ENCODE peak calls at places on chromosomes 6 and 20, in eight cellular contexts. M is ovary, D is heart left ventricle, P is dorsolateral prefrontal cortex, K is left ventricle myocardium inferior, R is H1, E is K562, X is breast epithelium. A is an unnamed sample.

GRCh38 chr20:44211177-44212039 is 837 bp upstream of the OSER1 start:
- DNase-seq in M (no peak), K (no peak), X (no peak), R (no peak), P (peak; percentile 38), E (no peak), D (no peak), A (no peak)

GRCh38 chr6:153002613-153003293 is at the start of gene MTRF1L:
- DNase-seq in P (peak; percentile 90), R (peak; percentile 90), X (peak; percentile 82), E (peak; percentile 94), D (peak; percentile 95), M (peak; percentile 96), K (peak; percentile 94), A (peak; percentile 77)

GRCh38 chr6:125913864-125914351 is 42.7 kb upstream of the HINT3 start:
- DNase-seq in K (no peak), D (no peak), P (no peak), E (no peak), R (no peak), X (no peak), M (no peak), A (peak; percentile 98)

GRCh38 chr6:31836676-31837611 is 9.4 kb downstream of the HSPA1B start:
- DNase-seq in R (no peak), E (peak; percentile 69), X (no peak), D (no peak), M (no peak), P (no peak), K (no peak), A (no peak)

GRCh38 chr6:26175428-26176181 is 88.4 kb downstream of the HFE start:
- DNase-seq in P (no peak), K (no peak), M (no peak), R (peak; percentile 54), X (no peak), D (no peak), E (peak; percentile 60), A (no peak)

GRCh38 chr6:14175031-14175430 is 57.5 kb downstream of the CD83 start:
- DNase-seq in M (no peak), D (no peak), K (no peak), X (no peak), R (no peak), P (no peak), E (no peak), A (no peak)

GRCh38 chr6:153108320-153108719 is 22.8 kb downstream of the RGS17 start:
- DNase-seq in E (no peak), K (no peak), R (no peak), D (no peak), M (no peak), P (no peak), X (no peak), A (no peak)

GRCh38 chr6:150070236-150070860 is 1.4 kb upstream of the ULBP3 start:
- DNase-seq in R (no peak), D (no peak), M (no peak), P (no peak), X (no peak), E (no peak), K (no peak), A (no peak)

GRCh38 chr6:124962617-124963415 is 579 bp downstream of the RNF217 start:
- DNase-seq in X (peak; percentile 45), E (peak; percentile 55), D (peak; percentile 52), M (peak; percentile 72), P (peak; percentile 34), R (peak; percentile 74), K (peak; percentile 33), A (no peak)

GRCh38 chr20:49729780-49730179 is 16.1 kb upstream of the B4GALT5 start:
- DNase-seq in M (no peak), K (no peak), X (no peak), D (no peak), R (no peak), P (no peak), E (no peak), A (peak; percentile 96)

GRCh38 chr20:49725694-49726093 is 12.0 kb upstream of the B4GALT5 start:
- DNase-seq in E (no peak), P (no peak), M (no peak), K (no peak), R (no peak), X (no peak), D (no peak), A (no peak)

GRCh38 chr20:49727473-49727872 is 13.8 kb upstream of the B4GALT5 start:
- DNase-seq in M (no peak), K (no peak), R (no peak), E (no peak), P (no peak), X (no peak), D (no peak), A (no peak)

GRCh38 chr20:49724637-49725606 is 11.2 kb upstream of the B4GALT5 start:
- DNase-seq in R (no peak), E (peak; percentile 49), K (peak; percentile 36), D (peak; percentile 76), M (peak; percentile 50), P (no peak), X (peak; percentile 48), A (peak; percentile 18)

GRCh38 chr20:49727894-49728885 is 14.5 kb upstream of the B4GALT5 start:
- DNase-seq in D (no peak), P (no peak), M (no peak), K (no peak), X (no peak), R (no peak), E (no peak), A (no peak)
- H3K4me3 ChIP-seq in D (no peak overlapping the region), P (no peak overlapping the region), M (no peak overlapping the region), K (no peak overlapping the region), X (no peak overlapping the region), R (no peak overlapping the region), E (no peak overlapping the region), A (no peak overlapping the region)

GRCh38 chr20:2207770-2208097 is 88.1 kb upstream of the TGM3 start:
- DNase-seq in E (no peak), R (no peak), X (no peak), P (no peak), M (no peak), K (no peak), D (no peak), A (no peak)
- TF ChIP-seq CTCF in E (no peak), R (no peak), X (no peak), P (no peak), M (no peak), K (peak; percentile 8), D (no peak), A (no peak)

DNA sequence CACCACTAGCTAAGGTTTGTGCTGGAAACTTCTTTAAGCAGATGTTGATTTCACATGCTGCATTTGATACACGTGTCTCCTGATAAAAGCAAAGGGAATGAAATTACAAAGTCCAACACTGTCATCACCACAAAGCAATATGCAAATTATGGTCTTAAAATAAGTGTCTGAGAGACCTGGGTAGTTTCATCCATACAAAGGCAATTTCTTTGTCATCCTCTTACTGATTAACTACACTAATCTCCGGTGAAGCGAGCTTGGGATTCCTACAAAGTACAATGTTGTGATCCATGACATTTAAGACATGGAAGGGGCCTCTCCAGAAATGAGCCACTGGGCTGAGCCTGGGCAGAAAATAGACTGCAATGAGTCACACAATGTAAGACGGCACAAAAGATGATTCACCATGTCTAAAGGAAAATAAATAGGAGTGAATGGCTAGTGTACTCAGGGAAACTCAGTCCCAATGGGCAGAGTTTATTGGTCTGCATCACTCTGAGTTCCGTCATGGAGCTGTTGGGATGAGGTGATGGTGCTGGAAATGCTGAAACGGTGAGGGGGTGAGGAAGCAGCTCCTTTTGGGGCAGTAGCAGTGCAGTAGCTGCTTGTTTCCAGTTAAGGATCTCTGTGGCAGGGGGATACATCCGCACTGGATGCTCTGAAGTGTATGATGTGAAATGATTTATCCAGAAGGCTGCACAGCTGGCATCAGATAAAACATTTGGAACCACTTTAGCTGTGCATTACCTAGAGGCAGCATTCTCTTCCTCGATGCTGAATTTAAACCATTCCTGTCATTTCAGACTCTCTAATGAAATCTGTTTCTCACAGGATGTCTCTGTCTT is 103.3 kb downstream of the IBTK start:
- DNase-seq in E (no peak), R (no peak), P (no peak), X (no peak), M (no peak), K (no peak), D (peak; percentile 43), A (peak; percentile 96)
- H3K4me3 ChIP-seq in E (no peak overlapping the region), R (no peak overlapping the region), P (no peak overlapping the region), X (no peak overlapping the region), M (no peak overlapping the region), K (peak overlapping the region; percentile 40), D (no peak overlapping the region), A (no peak overlapping the region)

GRCh38 chr6:138160329-138161117 is 1.2 kb upstream of the ARFGEF3 start:
- DNase-seq in D (no peak), R (no peak), K (no peak), M (no peak), P (no peak), X (no peak), E (no peak), A (no peak)

GRCh38 chr6:138157986-138158638 is 3.6 kb upstream of the ARFGEF3 start:
- DNase-seq in R (no peak), M (no peak), P (no peak), X (no peak), E (no peak), D (no peak), K (no peak), A (no peak)

GRCh38 chr6:138161118-138161433 is 663 bp upstream of the ARFGEF3 start:
- DNase-seq in E (no peak), R (no peak), D (no peak), X (no peak), K (no peak), M (no peak), P (no peak), A (no peak)

GRCh38 chr6:138159246-138159645 is 2.5 kb upstream of the ARFGEF3 start:
- DNase-seq in X (no peak), P (no peak), D (no peak), K (no peak), R (no peak), M (no peak), E (no peak), A (no peak)

GRCh38 chr6:138155443-138155842 is 6.3 kb upstream of the ARFGEF3 start:
- DNase-seq in P (no peak), K (no peak), E (no peak), M (no peak), D (no peak), R (no peak), X (no peak), A (no peak)
- TF ChIP-seq CTCF in P (no peak), K (no peak), E (no peak), M (no peak), D (no peak), R (no peak), X (no peak), A (no peak)

DNA sequence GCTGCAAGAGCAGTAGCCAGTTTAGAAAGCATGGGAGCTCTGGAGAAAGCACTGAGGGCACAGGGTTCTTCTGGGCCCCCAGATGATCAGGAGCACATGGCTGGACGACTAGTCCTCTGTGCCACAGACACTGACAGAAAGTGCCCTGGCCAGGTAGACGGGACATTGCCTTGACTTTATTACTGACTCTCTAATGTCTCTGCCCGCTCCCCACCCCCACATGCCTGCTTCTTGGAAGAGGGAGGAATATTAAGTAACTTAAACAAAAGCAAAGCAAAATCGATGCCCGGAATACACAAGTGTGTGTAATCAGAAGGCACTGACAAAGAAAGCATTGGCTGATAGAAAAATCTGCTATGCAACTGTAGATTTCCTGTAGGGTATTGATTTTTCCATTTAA is 99.3 kb downstream of the SOBP start:
- DNase-seq in D (no peak), M (no peak), P (no peak), K (no peak), R (no peak), E (no peak), X (no peak), A (no peak)
- H3K4me3 ChIP-seq in D (no peak overlapping the region), M (no peak overlapping the region), P (no peak overlapping the region), K (no peak overlapping the region), R (no peak overlapping the region), E (no peak overlapping the region), X (no peak overlapping the region), A (no peak overlapping the region)

A was measured in AG09309.